ENCODE peak calls at places on chromosomes 7 and 10, in six cellular contexts. Q is substantia nigra; K is effector memory CD8-positive, alpha-beta T cell; G is hepatic stellate cell; R is M059J; W is non-pigmented ciliary epithelial cell. M is an unnamed sample.

GRCh38 chr7:134873253-134873652 is 93.8 kb downstream of the CALD1 start:
- DNase-seq in Q (no peak), K (no peak), G (no peak), R (no peak), W (no peak), M (no peak)

GRCh38 chr10:80202934-80203834 is 2.2 kb downstream of the ANXA11 start:
- DNase-seq in Q (no peak), K (peak; percentile 62), G (peak; percentile 88), R (peak; percentile 81), W (peak; percentile 86), M (peak; percentile 85)

GRCh38 chr7:136942396-136942795 is 73.9 kb downstream of the CHRM2 start:
- DNase-seq in Q (no peak), K (no peak), G (no peak), R (no peak), W (no peak), M (no peak)

GRCh38 chr7:143130541-143130940 is 1.3 kb upstream of the PIP start:
- DNase-seq in Q (no peak), K (no peak), G (no peak), R (no peak), W (no peak), M (no peak)

GRCh38 chr7:99086532-99086931 is 57.4 kb downstream of the SMURF1 start:
- DNase-seq in Q (no peak), K (no peak), G (no peak), R (no peak), W (no peak), M (no peak)

GRCh38 chr10:21634599-21635365 is 100.8 kb downstream of the MLLT10 start:
- DNase-seq in Q (no peak), K (no peak), G (no peak), R (no peak), W (no peak), M (no peak)

GRCh38 chr10:58995058-58995596 is 181.3 kb upstream of the PHYHIPL start:
- DNase-seq in Q (no peak), K (no peak), G (no peak), R (no peak), W (no peak), M (no peak)

GRCh38 chr7:152551304-152552036 is 115.7 kb upstream of the KMT2C start:
- DNase-seq in Q (no peak), K (no peak), G (no peak), R (peak; percentile 25), W (no peak), M (no peak)

GRCh38 chr10:107814865-107815487 is 650.5 kb upstream of the SORCS1 start:
- DNase-seq in Q (no peak), K (no peak), G (no peak), R (peak; percentile 41), W (peak; percentile 24), M (peak; percentile 55)

GRCh38 chr10:11875499-11876281 is 52.5 kb downstream of the PROSER2 start:
- DNase-seq in Q (no peak), K (peak; percentile 30), G (peak; percentile 81), R (peak; percentile 85), W (peak; percentile 37), M (no peak)

GRCh38 chr7:158413962-158414961 is 173.4 kb downstream of the PTPRN2 start:
- DNase-seq in Q (peak; percentile 77), K (no peak), G (no peak), R (no peak), W (no peak), M (no peak)

GRCh38 chr10:112650588-112651030 is 203.6 kb downstream of the VTI1A start:
- DNase-seq in Q (no peak), K (no peak), G (no peak), R (peak; percentile 28), W (no peak), M (no peak)

GRCh38 chr10:60280475-60280874 is 109.2 kb downstream of the ANK3 start:
- DNase-seq in Q (no peak), K (no peak), G (no peak), R (no peak), W (no peak), M (no peak)

GRCh38 chr7:79050592-79050991 is 402.9 kb downstream of the MAGI2 start:
- DNase-seq in Q (no peak), K (no peak), G (peak; percentile 1), R (peak; percentile 96), W (peak; percentile 17), M (no peak)

GRCh38 chr10:86968271-86968993 is at the start of gene ADIRF:
- DNase-seq in Q (no peak), K (no peak), G (no peak), R (peak; percentile 55), W (no peak), M (no peak)

GRCh38 chr10:89810908-89811515 is 109.6 kb downstream of the KIF20B start:
- DNase-seq in Q (no peak), K (no peak), G (no peak), R (peak; percentile 24), W (no peak), M (no peak)

GRCh38 chr7:30559566-30559965 is 35.1 kb upstream of the GARS1 start:
- DNase-seq in Q (no peak), K (no peak), G (no peak), R (peak; percentile 82), W (no peak), M (no peak)

GRCh38 chr10:521261-521660 is 168.2 kb downstream of the DIP2C start:
- DNase-seq in Q (no peak), K (no peak), G (no peak), R (no peak), W (no peak), M (no peak)

GRCh38 chr7:41967156-41967555 is 264.3 kb upstream of the INHBA start:
- DNase-seq in Q (no peak), K (no peak), G (peak; percentile 80), R (peak; percentile 64), W (no peak), M (no peak)

GRCh38 chr10:81963606-81964005 is 88.6 kb downstream of the NRG3 start:
- DNase-seq in Q (no peak), K (no peak), G (peak; percentile 47), R (no peak), W (no peak), M (no peak)

GRCh38 chr10:11302181-11302580 is 284.5 kb downstream of the CELF2 start:
- DNase-seq in Q (no peak), K (no peak), G (no peak), R (no peak), W (no peak), M (no peak)

GRCh38 chr7:45591101-45591906 is 17.1 kb downstream of the ADCY1 start:
- DNase-seq in Q (no peak), K (no peak), G (no peak), R (no peak), W (no peak), M (no peak)

GRCh38 chr7:96388620-96389383 is 66.9 kb upstream of the SLC25A13 start:
- DNase-seq in Q (no peak), K (no peak), G (peak; percentile 36), R (peak; percentile 92), W (peak; percentile 81), M (no peak)

GRCh38 chr10:78337016-78337415 is 303.4 kb downstream of the RPS24 start:
- DNase-seq in Q (no peak), K (no peak), G (no peak), R (no peak), W (no peak), M (no peak)

GRCh38 chr10:64732372-64732715 is 1211.1 kb downstream of the REEP3 start:
- DNase-seq in Q (no peak), K (no peak), G (no peak), R (no peak), W (no peak), M (peak; percentile 73)

GRCh38 chr7:50342616-50343114 is 38.1 kb downstream of the IKZF1 start:
- DNase-seq in Q (no peak), K (peak; percentile 62), G (no peak), R (no peak), W (no peak), M (peak; percentile 64)

GRCh38 chr10:23088609-23089008 is 6.8 kb upstream of the MSRB2 start:
- DNase-seq in Q (no peak), K (no peak), G (no peak), R (no peak), W (no peak), M (no peak)

GRCh38 chr7:74429153-74429747 is 24.5 kb upstream of the GTF2IRD1 start:
- DNase-seq in Q (no peak), K (no peak), G (peak; percentile 63), R (peak; percentile 81), W (peak; percentile 43), M (no peak)